ENCODE peak calls at places on chromosomes 3 and 15, in nine cellular contexts. U, Z, L, Q, W, F, K, G and H are unnamed samples.

GRCh38 chr3:175105066-175105465 is 245.9 kb downstream of the NAALADL2 start:
- DNase-seq in U (no peak), Z (no peak), L (no peak), Q (peak), W (peak), F (peak), K (no peak), G (no peak), H (peak)

GRCh38 chr3:156465222-156465621 is 89.7 kb downstream of the SSR3 start:
- DNase-seq in U (no peak), Z (no peak), L (no peak), Q (no peak), W (no peak), F (no peak), K (no peak), G (no peak), H (no peak)

GRCh38 chr3:194326192-194327029 is 24.7 kb downstream of the CPN2 start:
- DNase-seq in U (peak), Z (no peak), L (no peak), Q (no peak), W (no peak), F (peak), K (no peak), G (no peak), H (peak)

GRCh38 chr3:17070560-17070959 is 185.8 kb downstream of the PLCL2 start:
- DNase-seq in U (no peak), Z (peak), L (no peak), Q (peak), W (peak), F (peak), K (no peak), G (no peak), H (peak)

GRCh38 chr3:40800343-40800742 is 275.6 kb downstream of the ZNF621 start:
- DNase-seq in U (peak), Z (no peak), L (peak), Q (peak), W (peak), F (peak), K (no peak), G (peak), H (peak)

GRCh38 chr3:129441215-129441614 is 1.2 kb downstream of the IFT122 start:
- DNase-seq in U (peak), Z (no peak), L (no peak), Q (no peak), W (no peak), F (no peak), K (no peak), G (no peak), H (no peak)

GRCh38 chr15:98924311-98925049 is 83.1 kb downstream of the PGPEP1L start:
- DNase-seq in U (no peak), Z (no peak), L (no peak), Q (no peak), W (no peak), F (peak), K (no peak), G (no peak), H (no peak)

GRCh38 chr15:73927476-73928240 is 1.4 kb downstream of the LOXL1 start:
- DNase-seq in U (peak), Z (peak), L (peak), Q (peak), W (peak), F (no peak), K (no peak), G (peak), H (peak)

GRCh38 chr15:26838742-26839460 is 28.0 kb upstream of the GABRA5 start:
- DNase-seq in U (no peak), Z (no peak), L (no peak), Q (no peak), W (peak), F (no peak), K (peak), G (peak), H (peak)

GRCh38 chr3:129827765-129828164 is 65.7 kb downstream of the TMCC1 start:
- DNase-seq in U (no peak), Z (no peak), L (peak), Q (no peak), W (no peak), F (no peak), K (no peak), G (no peak), H (no peak)

GRCh38 chr3:197499427-197499826 is 56.3 kb downstream of the BDH1 start:
- DNase-seq in U (peak), Z (no peak), L (peak), Q (peak), W (peak), F (peak), K (no peak), G (no peak), H (peak)

GRCh38 chr3:129120254-129121004 is 1.2 kb downstream of the RAB43 start:
- DNase-seq in U (peak), Z (peak), L (peak), Q (peak), W (peak), F (peak), K (peak), G (peak), H (peak)

GRCh38 chr3:173529062-173529711 is 131.6 kb downstream of the NLGN1 start:
- DNase-seq in U (peak), Z (no peak), L (peak), Q (peak), W (peak), F (peak), K (no peak), G (peak), H (peak)

GRCh38 chr3:107394502-107394901 is 17.3 kb downstream of the CCDC54 start:
- DNase-seq in U (peak), Z (no peak), L (no peak), Q (no peak), W (peak), F (no peak), K (no peak), G (no peak), H (no peak)

GRCh38 chr3:188272481-188273372 is 118.8 kb downstream of the LPP start:
- DNase-seq in U (peak), Z (no peak), L (no peak), Q (peak), W (peak), F (peak), K (no peak), G (no peak), H (peak)

GRCh38 chr3:49699281-49699723 is 9.9 kb downstream of the RNF123 start:
- DNase-seq in U (no peak), Z (no peak), L (no peak), Q (no peak), W (no peak), F (peak), K (no peak), G (no peak), H (peak)

GRCh38 chr3:146161725-146162047 is 702 bp upstream of the PLOD2 start:
- DNase-seq in U (no peak), Z (peak), L (no peak), Q (peak), W (peak), F (peak), K (no peak), G (no peak), H (peak)

GRCh38 chr3:171790898-171791694 is 19.2 kb downstream of the PLD1 start:
- DNase-seq in U (no peak), Z (no peak), L (no peak), Q (no peak), W (no peak), F (peak), K (no peak), G (no peak), H (peak)

GRCh38 chr3:197520311-197521276 is 35.2 kb downstream of the BDH1 start:
- DNase-seq in U (no peak), Z (no peak), L (no peak), Q (no peak), W (peak), F (peak), K (no peak), G (no peak), H (peak)

GRCh38 chr15:90015749-90016148 is 14.6 kb downstream of the ZNF710 start:
- DNase-seq in U (peak), Z (no peak), L (no peak), Q (no peak), W (no peak), F (no peak), K (no peak), G (no peak), H (no peak)

GRCh38 chr3:131568460-131568859 is 65.7 kb upstream of the MRPL3 start:
- DNase-seq in U (no peak), Z (no peak), L (no peak), Q (no peak), W (peak), F (no peak), K (no peak), G (peak), H (no peak)

GRCh38 chr15:79433610-79434009 is 1.5 kb downstream of the MINAR1 start:
- DNase-seq in U (no peak), Z (no peak), L (no peak), Q (no peak), W (no peak), F (no peak), K (no peak), G (peak), H (no peak)